ENCODE peak calls at places on chromosomes 3 and 15, in six cellular contexts. H is heart left ventricle, W is vagina, E is choroid plexus epithelial cell, Y is OCI-LY7, I is neural progenitor cell. C is an unnamed sample.
A peak's percentile ranks its signal among the peaks of the same experiment; 100 is the strongest.

GRCh38 chr15:89837134-89837829 is 22.6 kb upstream of the ANPEP start:
- DNase-seq in E (peak; percentile 71), I (no peak), H (no peak), W (no peak), Y (no peak), C (peak; percentile 50)

GRCh38 chr3:37279858-37280257 is 105.5 kb upstream of the LRRFIP2 start:
- DNase-seq in H (no peak), Y (no peak), I (no peak), E (peak; percentile 10), W (no peak), C (no peak)

GRCh38 chr15:50145451-50145872 is 26.4 kb upstream of the ATP8B4 start:
- DNase-seq in H (no peak), E (peak; percentile 90), I (peak; percentile 83), W (no peak), Y (peak; percentile 60), C (peak; percentile 66)

GRCh38 chr3:4376499-4376898 is 73.3 kb downstream of the SETMAR start:
- DNase-seq in E (no peak), H (no peak), W (no peak), I (no peak), Y (no peak), C (no peak)

GRCh38 chr15:91135201-91136130 is 35.4 kb downstream of the SV2B start:
- DNase-seq in I (no peak), E (no peak), W (no peak), H (no peak), Y (no peak), C (no peak)

GRCh38 chr3:190596341-190597285 is 82.7 kb downstream of the IL1RAP start:
- DNase-seq in Y (no peak), H (no peak), E (no peak), I (peak; percentile 6), W (no peak), C (no peak)

GRCh38 chr15:67101981-67102929 is 36.9 kb downstream of the SMAD3 start:
- DNase-seq in H (no peak), W (no peak), Y (no peak), E (peak; percentile 84), I (no peak), C (peak; percentile 41)

GRCh38 chr3:195813916-195814486 is 2.3 kb upstream of the MUC4 start:
- DNase-seq in E (no peak), Y (no peak), I (no peak), W (no peak), H (no peak), C (no peak)

GRCh38 chr15:35986072-35986666 is 440.2 kb upstream of the DPH6 start:
- DNase-seq in H (peak; percentile 81), I (no peak), Y (no peak), E (peak; percentile 33), W (no peak), C (no peak)

GRCh38 chr3:28860307-28860706 is 420.6 kb upstream of the RBMS3 start:
- DNase-seq in Y (no peak), E (no peak), W (no peak), I (no peak), H (peak; percentile 29), C (peak; percentile 65)

GRCh38 chr3:50587806-50588758 is 18.8 kb downstream of the HEMK1 start:
- DNase-seq in W (no peak), H (no peak), Y (no peak), I (no peak), E (no peak), C (no peak)

GRCh38 chr3:142680710-142681109 is 43.1 kb upstream of the TRPC1 start:
- DNase-seq in H (no peak), E (peak; percentile 22), W (no peak), Y (no peak), I (no peak), C (no peak)

GRCh38 chr3:154427685-154428291 is 2.2 kb downstream of the GPR149 start:
- DNase-seq in I (peak; percentile 90), Y (no peak), W (no peak), E (no peak), H (no peak), C (no peak)

DNA sequence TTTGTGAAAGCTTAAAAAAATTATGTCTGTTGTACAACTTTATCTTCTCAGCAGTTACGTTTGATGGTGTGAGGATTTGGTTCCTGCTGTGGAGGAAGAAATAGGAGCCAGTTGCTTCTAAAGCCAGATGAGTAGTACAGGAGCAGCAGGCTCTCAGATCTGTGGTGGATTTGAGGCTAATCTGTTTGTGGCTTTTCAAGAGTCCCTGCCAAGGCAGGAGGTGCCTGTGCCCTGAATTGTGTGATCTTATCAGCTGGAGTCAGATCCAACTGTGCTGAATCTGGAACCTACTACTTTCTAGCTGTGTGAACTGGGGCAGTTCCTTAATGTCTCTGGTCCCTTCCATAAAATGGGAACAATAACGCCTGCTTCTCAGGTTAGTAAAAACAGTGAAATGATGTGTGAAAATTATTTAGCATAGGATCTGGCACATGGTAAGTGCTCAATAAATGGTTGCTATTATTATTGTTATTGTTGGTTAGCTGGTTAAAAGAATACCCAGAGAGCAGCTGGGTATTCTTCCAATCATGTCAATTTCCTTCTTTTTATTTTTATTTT is 7.7 kb downstream of the CLDN11 start:
- DNase-seq in H (no peak), E (peak; percentile 79), Y (no peak), W (no peak), I (peak; percentile 31), C (no peak)
- TF ChIP-seq CTCF in H (no peak), E (no peak), Y (no peak), W (no peak), I (no peak), C (no peak)

GRCh38 chr3:10737785-10738184 is 78.2 kb upstream of the SLC6A11 start:
- DNase-seq in W (no peak), I (no peak), H (no peak), Y (no peak), E (no peak), C (no peak)

GRCh38 chr3:10742031-10742671 is 73.9 kb upstream of the SLC6A11 start:
- DNase-seq in W (no peak), Y (no peak), H (no peak), I (no peak), E (no peak), C (no peak)

GRCh38 chr3:10740954-10741353 is 75.1 kb upstream of the SLC6A11 start:
- DNase-seq in W (no peak), E (no peak), H (no peak), I (no peak), Y (no peak), C (no peak)

GRCh38 chr3:10743366-10744097 is 72.5 kb upstream of the SLC6A11 start:
- DNase-seq in W (no peak), H (no peak), Y (no peak), E (no peak), I (no peak), C (no peak)

DNA sequence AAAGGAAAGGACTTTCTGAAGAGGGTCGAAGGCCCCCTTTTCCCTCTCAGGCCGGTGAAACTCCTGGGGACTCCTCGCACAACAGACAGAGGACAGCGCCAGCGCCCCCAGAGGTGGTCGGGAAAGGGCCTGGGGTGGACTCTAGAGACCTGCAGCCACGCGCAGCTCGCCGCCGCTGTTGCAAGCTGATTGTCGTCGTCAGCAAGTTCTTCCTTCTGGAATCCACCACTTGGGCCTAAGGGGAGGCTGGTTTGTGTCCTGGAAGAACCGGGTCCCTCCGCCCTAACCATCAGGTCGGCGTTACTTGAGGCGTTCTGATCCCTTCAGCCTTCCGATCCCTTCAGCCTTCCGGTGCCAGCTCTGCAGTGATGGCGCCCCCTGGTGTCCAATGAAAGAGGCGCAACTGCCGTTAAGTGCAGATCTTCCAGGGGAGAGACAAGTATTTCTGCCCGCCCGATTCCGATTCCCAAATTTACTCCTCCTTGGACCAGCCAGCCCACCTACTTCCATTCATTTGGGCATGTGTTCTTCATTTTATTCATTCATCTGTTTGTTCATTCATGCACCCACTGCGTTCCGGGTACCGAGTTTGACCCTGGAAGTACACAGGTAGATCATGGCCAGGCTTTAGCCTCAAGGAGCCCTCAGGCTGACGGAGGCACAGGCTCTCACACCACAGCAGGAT is 77.2 kb upstream of the SLC6A11 start:
- DNase-seq in I (peak; percentile 88), W (no peak), Y (peak; percentile 70), H (peak; percentile 71), E (peak; percentile 77), C (peak; percentile 86)
- H3K4me3 ChIP-seq in I (peak overlapping the region; percentile 50), W (peak overlapping the region; percentile 19), Y (peak overlapping the region; percentile 59), H (peak overlapping the region; percentile 45), E (no peak overlapping the region), C (no peak overlapping the region)

GRCh38 chr3:6585360-6585759 is 275.6 kb upstream of the GRM7 start:
- DNase-seq in E (no peak), Y (no peak), W (no peak), I (no peak), H (no peak), C (no peak)
- TF ChIP-seq CTCF in E (no peak), Y (no peak), W (no peak), I (no peak), H (no peak), C (no peak)

DNA sequence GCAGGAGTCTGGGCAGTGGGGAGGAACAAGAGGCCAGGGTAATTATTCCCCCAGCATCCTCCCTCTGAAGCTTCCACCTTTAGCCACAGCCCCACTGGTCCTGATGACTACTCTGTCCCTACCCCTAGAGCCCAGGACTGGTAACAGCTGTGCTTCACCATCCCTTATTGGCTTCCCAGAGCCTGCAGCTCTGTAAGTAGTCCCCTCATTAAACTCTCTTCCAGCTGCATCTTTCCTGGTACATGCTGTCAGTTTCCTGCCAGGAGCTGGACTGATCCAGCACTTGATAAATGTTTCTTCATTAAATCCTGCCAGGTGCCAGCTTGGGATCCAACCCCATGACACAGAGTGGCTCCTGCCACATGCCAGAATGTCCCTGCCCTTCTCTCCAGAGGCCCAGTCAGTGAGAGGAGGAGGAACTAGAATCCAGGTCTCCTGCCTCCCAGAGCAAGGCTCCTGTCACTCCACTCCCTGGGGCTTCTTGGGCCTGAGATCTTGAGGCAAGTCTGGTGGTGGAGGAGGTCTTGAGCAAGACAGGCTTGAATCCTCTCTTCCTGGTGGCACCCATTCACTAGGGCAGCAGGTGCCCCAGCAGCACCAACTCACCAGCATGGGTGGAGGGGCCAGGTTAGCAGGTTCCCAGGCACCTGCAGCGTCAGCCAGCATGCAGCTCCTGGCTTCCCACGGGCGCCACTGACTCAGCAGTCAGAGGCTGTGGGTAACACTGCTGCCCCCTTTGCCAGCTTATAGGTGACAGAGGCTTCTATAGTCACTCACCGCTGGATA is 27.6 kb downstream of the FBXW12 start:
- DNase-seq in H (no peak), W (peak; percentile 86), Y (no peak), I (no peak), E (no peak), C (no peak)
- H3K4me3 ChIP-seq in H (no peak overlapping the region), W (no peak overlapping the region), Y (no peak overlapping the region), I (no peak overlapping the region), E (no peak overlapping the region), C (no peak overlapping the region)

GRCh38 chr3:27022096-27022761 is 347.0 kb downstream of the NEK10 start:
- DNase-seq in E (no peak), W (no peak), I (peak; percentile 37), H (no peak), Y (no peak), C (no peak)
- TF ChIP-seq CTCF in E (no peak), W (no peak), I (peak; percentile 51), H (no peak), Y (no peak), C (no peak)

C was measured in foreskin fibroblast.